ENCODE peak calls at places on chromosomes 13 and 19, in nine cellular contexts. H, V, O, S, X, B, P, A and W are unnamed samples.

GRCh38 chr19:17236414-17236716 is 9.4 kb downstream of the NR2F6 start:
- DNase-seq in B (no peak), S (no peak), A (no peak), O (no peak), X (no peak), H (no peak), V (no peak), P (no peak), W (no peak)

GRCh38 chr13:48304132-48304876 is 753 bp downstream of the RB1 start:
- DNase-seq in A (no peak), O (peak; percentile 64), H (peak; percentile 27), V (no peak), S (peak; percentile 52), X (peak; percentile 71), P (peak; percentile 55), B (peak; percentile 26), W (peak; percentile 93)

GRCh38 chr13:91955546-91956355 is 557.3 kb downstream of the GPC5 start:
- DNase-seq in A (peak; percentile 63), X (no peak), V (peak; percentile 10), H (no peak), P (no peak), S (no peak), O (no peak), B (no peak), W (no peak)

GRCh38 chr19:32901504-32902161 is 32.1 kb upstream of the SLC7A9 start:
- DNase-seq in A (no peak), X (no peak), V (no peak), S (no peak), P (no peak), B (no peak), O (peak; percentile 3), H (no peak), W (no peak)

GRCh38 chr19:38061294-38061693 is 154.3 kb downstream of the SIPA1L3 start:
- DNase-seq in H (peak; percentile 28), S (peak; percentile 88), V (no peak), B (peak; percentile 35), P (peak; percentile 95), A (no peak), O (peak; percentile 85), X (no peak), W (no peak)

GRCh38 chr13:41268764-41269163 is 5.4 kb upstream of the MTRF1 start:
- DNase-seq in H (no peak), P (peak; percentile 28), V (no peak), B (no peak), X (no peak), S (peak; percentile 52), A (no peak), O (peak; percentile 25), W (peak; percentile 30)

GRCh38 chr13:48531416-48532145 is 1.3 kb downstream of the RCBTB2 start:
- DNase-seq in X (peak; percentile 55), H (no peak), S (no peak), B (peak; percentile 45), O (no peak), V (no peak), P (no peak), A (peak; percentile 52), W (peak; percentile 27)

GRCh38 chr19:5128251-5128931 is 159.5 kb downstream of the KDM4B start:
- DNase-seq in A (peak; percentile 87), O (peak; percentile 83), X (no peak), V (no peak), B (no peak), H (no peak), P (peak; percentile 75), S (peak; percentile 39), W (no peak)

GRCh38 chr19:30224689-30225606 is 147.2 kb upstream of the ZNF536 start:
- DNase-seq in A (peak; percentile 63), X (no peak), V (no peak), P (no peak), H (no peak), S (no peak), O (no peak), B (no peak), W (no peak)

GRCh38 chr19:30227071-30227621 is 145.0 kb upstream of the ZNF536 start:
- DNase-seq in B (no peak), A (peak; percentile 70), X (no peak), H (no peak), O (no peak), P (no peak), S (no peak), V (no peak), W (no peak)

GRCh38 chr19:30227661-30228112 is 144.5 kb upstream of the ZNF536 start:
- DNase-seq in B (no peak), P (peak; percentile 24), O (peak; percentile 59), H (peak; percentile 5), V (peak; percentile 57), A (peak; percentile 92), X (peak; percentile 65), S (peak; percentile 12), W (peak; percentile 71)

GRCh38 chr19:30225615-30226463 is 146.3 kb upstream of the ZNF536 start:
- DNase-seq in H (no peak), B (no peak), O (no peak), V (no peak), P (no peak), X (no peak), A (no peak), S (no peak), W (no peak)

DNA sequence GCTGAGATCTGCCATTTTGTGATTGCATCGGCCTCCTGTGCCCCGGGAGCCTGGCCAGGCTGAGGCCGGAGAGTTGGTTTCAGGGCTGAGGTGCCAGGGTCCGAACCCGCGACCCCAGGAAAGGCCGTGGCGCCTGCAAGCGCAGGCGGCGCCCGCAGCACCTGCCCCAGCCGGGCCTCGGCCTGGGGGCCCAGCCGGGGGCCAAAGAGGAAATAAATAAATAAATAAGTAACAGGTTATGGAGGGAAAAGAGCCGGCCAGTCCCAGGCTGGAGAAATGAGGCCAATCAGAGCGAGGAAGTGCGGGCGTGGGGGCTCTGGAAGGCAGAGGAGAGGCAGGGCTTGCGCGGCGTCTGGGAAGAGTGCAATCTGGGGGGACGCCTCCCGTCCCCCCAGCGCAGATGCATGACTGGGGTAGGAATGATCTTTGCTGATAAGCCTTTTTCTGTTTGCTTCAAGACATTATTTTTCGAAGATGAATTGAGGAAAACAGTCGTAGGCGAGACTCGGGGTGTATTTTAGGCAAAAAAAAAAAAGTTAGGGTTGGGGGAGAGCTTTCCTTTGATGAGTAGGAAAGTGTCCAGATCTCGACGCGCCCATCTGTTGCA is 145.6 kb upstream of the ZNF536 start:
- DNase-seq in P (no peak), V (no peak), X (no peak), B (no peak), A (peak; percentile 68), O (no peak), S (no peak), H (no peak), W (no peak)
- TF ChIP-seq CTCF in P (no peak), V (no peak), X (no peak), B (no peak), A (no peak), O (no peak), S (no peak), H (no peak), W (no peak)

DNA sequence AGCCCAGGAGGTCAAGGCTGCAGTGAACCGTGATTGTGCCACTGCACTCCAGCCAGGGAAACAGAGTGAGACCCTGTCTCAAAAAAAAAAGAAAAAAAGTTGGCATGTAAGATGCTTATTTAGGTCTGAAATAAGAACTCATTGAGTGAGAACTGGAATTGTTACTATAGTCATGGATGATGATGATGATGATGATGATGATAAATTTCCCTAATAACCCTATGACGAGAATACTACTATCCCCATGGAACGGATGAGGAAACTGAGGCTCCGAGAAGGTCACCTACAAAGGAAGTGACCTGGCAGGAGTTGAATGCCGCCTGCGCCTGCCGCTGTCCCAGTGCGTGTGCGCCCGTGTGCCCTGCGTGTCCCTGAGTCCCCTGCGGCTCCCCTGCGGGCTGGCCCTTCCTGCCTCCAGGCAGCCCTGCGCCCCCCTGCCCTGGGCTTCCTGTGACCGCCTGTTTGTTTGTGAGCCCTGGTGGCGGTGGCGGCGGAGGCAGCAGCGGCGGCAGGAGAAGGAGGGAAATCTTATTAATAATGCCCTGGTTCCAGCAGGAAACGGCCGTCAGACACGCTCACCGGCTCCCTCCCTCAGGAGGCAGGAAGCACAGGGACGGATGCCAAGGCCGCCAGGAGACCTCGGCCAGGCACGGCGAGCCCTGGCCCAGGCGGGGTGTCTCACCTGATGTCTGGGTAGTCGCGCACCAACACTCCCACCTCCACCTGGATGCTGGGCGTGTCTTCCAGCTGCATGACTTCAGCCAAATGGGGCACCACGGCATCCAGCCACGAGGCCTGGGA is 29.6 kb downstream of the EXOC3L2 start:
- DNase-seq in S (no peak), B (peak; percentile 44), V (peak; percentile 56), O (peak; percentile 9), P (no peak), A (peak; percentile 85), X (no peak), H (no peak), W (no peak)
- H3K4me3 ChIP-seq in S (no peak overlapping the region), B (no peak overlapping the region), V (no peak overlapping the region), O (no peak overlapping the region), P (no peak overlapping the region), A (no peak overlapping the region), X (no peak overlapping the region), H (no peak overlapping the region), W (no peak overlapping the region)

GRCh38 chr19:11982526-11982925 is 17.7 kb downstream of the ZNF763 start:
- DNase-seq in X (no peak), V (no peak), H (no peak), A (no peak), O (no peak), B (peak; percentile 86), S (peak; percentile 19), P (no peak), W (no peak)

GRCh38 chr19:11989112-11989456 is 24.2 kb downstream of the ZNF763 start:
- DNase-seq in O (no peak), A (no peak), H (no peak), S (no peak), V (no peak), P (no peak), B (no peak), X (no peak), W (no peak)

GRCh38 chr19:11987405-11988231 is 22.8 kb downstream of the ZNF763 start:
- DNase-seq in B (peak; percentile 85), O (peak; percentile 93), S (peak; percentile 88), H (peak; percentile 82), P (peak; percentile 91), V (peak; percentile 98), A (peak; percentile 98), X (peak; percentile 89), W (peak; percentile 96)

GRCh38 chr19:11986754-11987153 is 21.9 kb downstream of the ZNF763 start:
- DNase-seq in B (no peak), P (no peak), X (no peak), H (no peak), O (no peak), A (no peak), S (no peak), V (no peak), W (no peak)

GRCh38 chr19:11984986-11985385 is 20.1 kb downstream of the ZNF763 start:
- DNase-seq in P (no peak), S (no peak), B (no peak), A (peak; percentile 57), V (no peak), H (no peak), X (peak; percentile 32), O (no peak), W (peak; percentile 26)
- TF ChIP-seq CTCF in P (no peak), S (no peak), B (no peak), A (peak; percentile 51), V (no peak), H (no peak), X (peak; percentile 41), O (no peak), W (peak; percentile 13)

DNA sequence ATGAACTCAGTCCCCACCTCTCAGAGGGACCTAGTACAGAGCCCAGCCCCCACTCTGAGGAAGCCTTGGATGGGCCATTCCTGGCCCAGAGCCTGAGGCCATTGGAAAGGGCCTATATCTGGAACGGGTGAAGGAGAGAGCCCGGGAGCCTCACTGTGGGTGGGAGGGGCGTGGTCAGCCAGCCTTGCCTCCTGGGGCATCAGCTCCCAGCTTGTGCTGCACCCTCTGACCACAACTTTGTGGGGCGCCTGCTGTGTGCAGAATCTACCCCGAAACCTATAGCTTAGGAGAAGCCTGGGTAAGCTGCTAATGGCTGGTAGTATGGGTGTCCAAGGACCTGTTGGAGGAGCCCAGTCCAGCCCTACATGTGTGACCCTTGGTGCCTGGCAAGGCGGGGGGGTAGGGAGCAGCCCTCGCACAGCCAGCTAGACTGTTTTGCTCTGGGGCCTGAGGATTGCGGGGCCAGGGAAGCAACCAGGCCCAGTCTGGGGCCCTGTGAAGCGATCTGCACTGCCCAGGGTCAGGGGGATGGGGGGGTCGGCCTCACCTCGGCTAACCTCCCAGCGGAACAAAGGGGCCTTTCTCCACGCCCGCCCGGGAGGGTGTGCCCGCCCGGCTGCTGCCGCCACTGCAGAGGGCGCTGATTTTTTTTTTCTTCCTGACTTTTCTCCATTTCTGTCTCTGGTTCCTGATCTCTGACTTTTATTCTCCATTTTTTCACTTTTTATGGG is 42.3 kb downstream of the LYL1 start:
- DNase-seq in B (no peak), P (no peak), O (peak; percentile 43), V (peak; percentile 54), H (no peak), S (peak; percentile 35), X (no peak), A (peak; percentile 55), W (no peak)
- H3K4me3 ChIP-seq in B (no peak overlapping the region), P (no peak overlapping the region), O (peak overlapping the region; percentile 43), V (peak overlapping the region; percentile 52), H (no peak overlapping the region), S (no peak overlapping the region), X (no peak overlapping the region), A (peak overlapping the region; percentile 78), W (no peak overlapping the region)